ENCODE peak calls at places on chromosomes 6 and 20, in eight cellular contexts. O, U, K, S, Y, A, V and D are unnamed samples.

GRCh38 chr6:143441010-143441409 is 9.5 kb downstream of the ADAT2 start:
- DNase-seq in O (no peak), U (no peak), K (no peak), S (no peak), Y (no peak), A (no peak), V (no peak), D (no peak)

GRCh38 chr6:155498370-155498769 is 42.7 kb upstream of the NOX3 start:
- DNase-seq in O (no peak), U (no peak), K (no peak), S (no peak), Y (peak), A (no peak), V (no peak), D (no peak)

GRCh38 chr6:72969666-72970065 is 255.6 kb downstream of the KHDC1L start:
- DNase-seq in O (no peak), U (no peak), K (no peak), S (no peak), Y (peak), A (no peak), V (no peak), D (no peak)

GRCh38 chr6:15507746-15508145 is 155.1 kb downstream of the DTNBP1 start:
- DNase-seq in O (no peak), U (no peak), K (peak), S (peak), Y (peak), A (no peak), V (peak), D (no peak)

GRCh38 chr6:146990284-146990683 is 213.9 kb upstream of the STXBP5 start:
- DNase-seq in O (no peak), U (no peak), K (no peak), S (no peak), Y (peak), A (no peak), V (no peak), D (no peak)

GRCh38 chr6:12557760-12558159 is 158.8 kb upstream of the PHACTR1 start:
- DNase-seq in O (no peak), U (no peak), K (no peak), S (no peak), Y (peak), A (no peak), V (no peak), D (no peak)

GRCh38 chr20:64164123-64164836 is at the start of gene MYT1:
- DNase-seq in O (peak), U (no peak), K (no peak), S (no peak), Y (no peak), A (no peak), V (no peak), D (peak)

GRCh38 chr6:161233986-161234620 is 39.8 kb downstream of the AGPAT4 start:
- DNase-seq in O (peak), U (peak), K (peak), S (peak), Y (peak), A (peak), V (no peak), D (peak)

GRCh38 chr6:157233156-157233555 is 90.2 kb downstream of the TMEM242 start:
- DNase-seq in O (no peak), U (no peak), K (peak), S (peak), Y (no peak), A (no peak), V (no peak), D (no peak)

GRCh38 chr6:12605888-12606345 is 110.7 kb upstream of the PHACTR1 start:
- DNase-seq in O (peak), U (peak), K (no peak), S (no peak), Y (peak), A (peak), V (peak), D (peak)

GRCh38 chr6:114862809-114863208 is 520.0 kb upstream of the HS3ST5 start:
- DNase-seq in O (no peak), U (no peak), K (no peak), S (no peak), Y (no peak), A (no peak), V (no peak), D (no peak)

GRCh38 chr6:111872521-111873177 is 603 bp downstream of the FYN start:
- DNase-seq in O (peak), U (peak), K (no peak), S (peak), Y (peak), A (peak), V (no peak), D (peak)

GRCh38 chr6:52285174-52286068 is 879 bp upstream of the MCM3 start:
- DNase-seq in O (peak), U (no peak), K (no peak), S (no peak), Y (no peak), A (no peak), V (no peak), D (peak)

GRCh38 chr20:44091026-44091425 is 96.0 kb downstream of the JPH2 start:
- DNase-seq in O (no peak), U (no peak), K (no peak), S (peak), Y (no peak), A (no peak), V (no peak), D (no peak)